ENCODE peak calls at places on chromosomes 2 and 18, in four cellular contexts. R, D, M and U are unnamed samples.

GRCh38 chr2:213164263-213164662 is 12.9 kb upstream of the IKZF2 start:
- DNase-seq in D (no peak), R (no peak), M (no peak), U (no peak)

GRCh38 chr18:3935316-3935715 is 485.3 kb downstream of the TGIF1 start:
- DNase-seq in M (no peak), R (no peak), D (no peak), U (no peak)

GRCh38 chr2:113812204-113812603 is 55.8 kb upstream of the SLC35F5 start:
- DNase-seq in M (no peak), R (no peak), D (no peak), U (no peak)

GRCh38 chr18:46322941-46323340 is 218.8 kb downstream of the HAUS1 start:
- DNase-seq in M (no peak), R (peak; percentile 79), D (no peak), U (no peak)

GRCh38 chr2:70371753-70372152 is 69.9 kb upstream of the FAM136A start:
- DNase-seq in R (no peak), M (no peak), D (no peak), U (no peak)

GRCh38 chr18:58009166-58009565 is 34.9 kb upstream of the NEDD4L start:
- DNase-seq in M (no peak), R (no peak), D (no peak), U (no peak)

GRCh38 chr18:7870855-7871254 is 303.7 kb downstream of the PTPRM start:
- DNase-seq in M (no peak), D (no peak), R (no peak), U (no peak)

GRCh38 chr2:239956818-239957261 is 68.3 kb downstream of the NDUFA10 start:
- DNase-seq in R (no peak), M (no peak), D (no peak), U (no peak)

GRCh38 chr2:106143495-106144215 is 50.4 kb downstream of the UXS1 start:
- DNase-seq in D (no peak), R (no peak), M (no peak), U (no peak)

GRCh38 chr2:107111623-107112022 is 225.7 kb upstream of the ST6GAL2 start:
- DNase-seq in R (no peak), M (no peak), D (no peak), U (no peak)

GRCh38 chr2:123073956-123074355 is 951.1 kb upstream of the CNTNAP5 start:
- DNase-seq in R (no peak), M (no peak), D (no peak), U (no peak)

GRCh38 chr18:44805643-44806042 is 125.0 kb downstream of the SETBP1 start:
- DNase-seq in M (no peak), R (no peak), D (no peak), U (no peak)
- H3K4me1 ChIP-seq in M (peaks cover 16% of the 10 kb centered on the region), R (peaks cover 11% of the 10 kb centered on the region), D (peaks cover 6% of the 10 kb centered on the region), U (peaks cover 30% of the 10 kb centered on the region)

GRCh38 chr2:228722311-228722710 is 540.8 kb upstream of the SPHKAP start:
- DNase-seq in R (no peak), M (no peak), D (no peak), U (no peak)
- TF ChIP-seq CTCF in R (no peak), M (no peak), D (no peak), U (no peak)

GRCh38 chr18:23935804-23936203 is 78.8 kb upstream of the TTC39C start:
- DNase-seq in R (no peak), M (no peak), D (no peak), U (no peak)

GRCh38 chr18:23932385-23933067 is 82.0 kb upstream of the TTC39C start:
- DNase-seq in R (no peak), D (no peak), M (no peak), U (no peak)

GRCh38 chr18:23934863-23935262 is 79.7 kb upstream of the TTC39C start:
- DNase-seq in D (no peak), R (no peak), M (no peak), U (no peak)

GRCh38 chr18:23934252-23934651 is 80.3 kb upstream of the TTC39C start:
- DNase-seq in M (no peak), D (no peak), R (no peak), U (no peak)

GRCh38 chr18:23933407-23933806 is 81.1 kb upstream of the TTC39C start:
- DNase-seq in R (no peak), M (no peak), D (no peak), U (no peak)
- H3K4me1 ChIP-seq in R (no peaks in the 10 kb centered on the region), M (no peaks in the 10 kb centered on the region), D (no peaks in the 10 kb centered on the region), U (peaks cover 4% of the 10 kb centered on the region)

DNA sequence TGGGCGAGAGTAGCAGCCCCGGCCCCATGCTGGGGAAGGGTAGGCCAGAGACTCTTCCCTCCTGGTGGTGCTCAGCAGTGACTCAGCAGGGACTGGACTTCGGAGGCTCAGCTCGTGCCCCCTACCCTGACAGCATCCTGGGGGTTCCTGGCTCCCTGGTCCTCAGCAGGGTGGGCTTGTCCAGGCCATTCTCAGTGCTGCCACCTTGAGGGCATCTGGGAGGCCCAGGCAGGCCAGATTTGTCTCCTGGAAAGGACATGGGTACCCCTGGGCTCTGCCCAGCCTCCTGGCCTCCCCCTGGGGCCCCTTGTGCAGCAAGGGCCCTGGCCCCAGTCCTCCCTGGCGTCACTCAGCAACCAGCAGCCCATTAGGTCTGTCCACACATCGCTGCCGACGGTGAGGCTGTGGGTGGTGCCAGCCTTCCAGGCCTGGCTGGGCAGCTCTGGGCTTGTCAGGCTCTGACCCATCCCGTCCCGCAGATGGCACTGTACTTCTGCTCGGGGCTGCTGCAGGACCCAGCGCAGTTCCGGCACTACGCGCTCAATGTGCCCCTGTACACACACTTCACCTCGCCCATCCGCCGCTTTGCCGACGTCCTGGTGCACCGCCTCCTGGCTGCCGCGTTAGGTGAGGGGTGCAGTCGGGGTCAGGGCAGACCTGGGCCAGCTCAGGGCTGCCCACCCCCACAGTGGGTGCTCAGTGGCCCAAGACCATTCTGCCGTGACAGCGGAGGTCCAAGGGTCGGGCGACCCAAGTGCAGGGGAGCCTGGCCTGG is 45.0 kb upstream of the ALPP start:
- DNase-seq in M (peak; percentile 58), D (no peak), R (peak; percentile 40), U (no peak)
- TF ChIP-seq CTCF in M (no peak), D (no peak), R (peak; percentile 55), U (no peak)

DNA sequence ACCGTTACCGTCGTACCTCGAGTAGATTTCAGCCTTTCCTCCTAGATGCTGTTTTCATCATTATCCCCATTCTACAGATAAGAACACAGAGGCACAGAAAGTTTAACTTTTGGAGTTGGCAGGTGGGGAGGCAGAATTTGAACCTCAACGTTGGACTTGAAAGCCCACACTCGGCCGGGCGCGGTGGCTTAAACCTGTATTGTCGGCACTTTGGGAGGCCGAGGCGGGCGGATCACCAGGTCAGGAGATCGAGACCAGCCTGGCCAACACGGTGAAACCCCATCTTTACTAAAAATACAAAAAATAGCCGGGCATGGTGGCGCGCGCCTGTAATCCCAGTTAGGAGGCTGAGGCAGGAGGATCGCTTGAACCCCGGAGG is 11.5 kb downstream of the CATIP start:
- DNase-seq in D (no peak), R (no peak), M (no peak), U (no peak)
- H3K4me1 ChIP-seq in D (peaks cover 4% of the 10 kb centered on the region), R (peaks cover 8% of the 10 kb centered on the region), M (peaks cover 9% of the 10 kb centered on the region), U (no peaks in the 10 kb centered on the region)

GRCh38 chr2:129056959-129057317 is 738.3 kb upstream of the HS6ST1 start:
- DNase-seq in D (no peak), R (no peak), M (no peak), U (no peak)

GRCh38 chr2:129058981-129059380 is 740.3 kb upstream of the HS6ST1 start:
- DNase-seq in M (no peak), R (no peak), D (no peak), U (no peak)

GRCh38 chr2:129056309-129056958 is 737.8 kb upstream of the HS6ST1 start:
- DNase-seq in M (no peak), R (no peak), D (no peak), U (no peak)

GRCh38 chr2:129062160-129062912 is 743.7 kb upstream of the HS6ST1 start:
- DNase-seq in M (no peak), D (no peak), R (no peak), U (no peak)

DNA sequence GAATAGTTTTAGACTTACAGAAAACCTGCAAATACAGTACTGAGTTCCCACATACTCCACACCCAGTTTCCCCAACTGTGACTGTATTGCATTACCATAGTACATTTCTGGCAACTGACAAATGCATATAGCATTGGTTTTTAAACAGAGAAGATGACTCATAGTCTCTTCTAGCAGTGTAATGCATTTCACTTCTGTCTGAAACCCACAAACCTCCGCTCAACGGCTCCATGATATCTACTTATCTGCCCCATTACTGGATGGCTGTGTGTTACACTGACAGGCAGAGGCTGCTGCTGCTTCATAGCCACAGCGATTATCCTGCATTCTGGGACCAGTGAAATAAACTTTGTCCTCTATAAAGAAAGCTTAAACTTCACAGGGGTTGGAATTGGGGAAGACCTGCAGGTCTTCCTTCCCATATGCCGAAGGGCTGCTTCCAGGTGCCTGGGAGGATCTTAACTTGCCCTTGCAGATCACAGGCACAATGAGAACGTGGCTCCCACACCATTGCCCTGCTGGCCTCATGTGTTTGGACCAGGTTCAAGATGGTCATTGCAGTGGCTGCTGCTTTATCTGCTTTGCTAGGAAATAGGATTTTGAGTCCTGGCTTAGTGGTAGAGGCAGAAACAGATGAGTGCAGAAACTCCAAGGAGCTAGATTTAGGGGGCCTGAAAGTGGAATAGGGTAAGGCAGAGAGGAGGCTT is 742.6 kb upstream of the HS6ST1 start:
- DNase-seq in M (no peak), D (no peak), R (no peak), U (no peak)
- TF ChIP-seq CTCF in M (no peak), D (no peak), R (no peak), U (no peak)

DNA sequence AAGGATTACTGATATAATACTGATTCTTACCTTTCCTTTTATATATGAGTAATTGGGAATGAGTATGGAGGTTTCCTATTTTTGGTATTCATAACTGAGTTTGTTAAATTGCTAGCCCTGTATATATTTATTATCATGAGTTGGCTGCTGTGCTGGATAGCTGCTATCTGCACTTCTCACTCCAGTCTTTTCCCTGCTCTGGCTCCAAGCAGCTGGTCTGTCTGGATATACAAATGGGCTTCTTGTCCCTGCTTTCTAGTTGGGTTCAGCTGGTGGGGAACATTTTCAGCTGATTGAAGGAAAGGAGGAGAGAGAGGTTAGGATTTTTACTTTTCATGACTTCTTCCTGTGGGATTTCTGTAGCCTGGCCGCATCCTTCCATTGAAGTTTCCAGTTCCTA is 41.2 kb downstream of the AGFG1 start:
- DNase-seq in R (no peak), D (no peak), M (no peak), U (no peak)
- H3K4me1 ChIP-seq in R (peaks cover 28% of the 10 kb centered on the region), D (peaks cover 18% of the 10 kb centered on the region), M (peaks cover 41% of the 10 kb centered on the region), U (peaks cover 23% of the 10 kb centered on the region)

GRCh38 chr2:74138219-74138951 is 9.3 kb downstream of the BOLA3 start:
- DNase-seq in M (no peak), D (no peak), R (no peak), U (no peak)

GRCh38 chr2:74137651-74138050 is 10.1 kb downstream of the BOLA3 start:
- DNase-seq in R (no peak), D (no peak), M (no peak), U (no peak)

GRCh38 chr2:74142340-74142739 is 5.4 kb downstream of the BOLA3 start:
- DNase-seq in R (peak; percentile 44), M (no peak), D (no peak), U (no peak)

DNA sequence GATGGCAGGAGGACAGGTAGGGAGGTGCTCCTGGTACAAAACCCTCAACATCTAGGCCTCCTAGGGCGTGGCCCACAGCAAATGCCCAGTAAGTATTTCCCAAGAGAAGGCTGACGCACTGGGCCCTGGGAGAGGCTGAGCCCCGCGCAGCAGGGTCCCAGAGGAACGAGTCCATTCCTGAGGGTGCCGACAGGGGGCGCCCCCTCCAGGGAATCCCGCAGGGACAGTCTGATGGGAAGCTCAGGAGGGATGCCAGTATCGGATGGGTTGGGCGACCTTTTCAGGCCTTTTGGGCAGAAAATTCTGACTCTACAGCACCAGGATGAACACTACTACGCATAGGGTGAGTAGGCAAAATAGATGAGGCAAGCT is 8.8 kb downstream of the BOLA3 start:
- DNase-seq in D (no peak), R (peak; percentile 15), M (no peak), U (no peak)
- TF ChIP-seq CTCF in D (no peak), R (peak; percentile 57), M (peak; percentile 7), U (no peak)